ENCODE peak calls at places on chromosomes 11 and 22, in four cellular contexts. O is HCT116, B is PC-3, L is GM23338. V is an unnamed sample.

GRCh38 chr22:32389685-32390084 is 22.4 kb downstream of the RTCB start:
- DNase-seq in B (no peak), L (peak), O (no peak), V (peak)

GRCh38 chr11:79044211-79044610 is 396.6 kb downstream of the TENM4 start:
- DNase-seq in L (no peak), O (no peak), B (no peak), V (no peak)

GRCh38 chr11:86118201-86118600 is 49.3 kb upstream of the PICALM start:
- DNase-seq in O (no peak), L (no peak), B (no peak), V (no peak)

GRCh38 chr11:85423794-85424193 is 203.3 kb downstream of the DLG2 start:
- DNase-seq in B (no peak), L (no peak), O (no peak), V (no peak)

GRCh38 chr22:38230108-38230825 is 28.5 kb downstream of the MAFF start:
- DNase-seq in O (no peak), L (peak), B (peak), V (no peak)

GRCh38 chr11:43758942-43759341 is 78.4 kb downstream of the HSD17B12 start:
- DNase-seq in B (no peak), L (no peak), O (no peak), V (no peak)

GRCh38 chr22:38267086-38267485 is 5.7 kb downstream of the TMEM184B start:
- DNase-seq in L (no peak), O (no peak), B (no peak), V (peak)

GRCh38 chr22:23742505-23743264 is 8.2 kb downstream of the ZNF70 start:
- DNase-seq in O (no peak), B (no peak), L (no peak), V (no peak)

GRCh38 chr22:37460684-37461083 is 25.5 kb downstream of the MFNG start:
- DNase-seq in O (no peak), B (no peak), L (no peak), V (no peak)

GRCh38 chr11:19905280-19905853 is 192.7 kb downstream of the NAV2 start:
- DNase-seq in B (peak), L (peak), O (peak), V (peak)

GRCh38 chr11:9664276-9665171 is 647 bp downstream of the SWAP70 start:
- DNase-seq in L (peak), B (peak), O (no peak), V (peak)

GRCh38 chr22:20533879-20534265 is 26.5 kb downstream of the MED15 start:
- DNase-seq in B (no peak), L (no peak), O (no peak), V (no peak)

GRCh38 chr11:114164546-114164945 is 105.0 kb downstream of the ZBTB16 start:
- DNase-seq in B (no peak), O (no peak), L (no peak), V (no peak)

GRCh38 chr11:48004456-48004855 is 24.1 kb downstream of the PTPRJ start:
- DNase-seq in O (no peak), B (no peak), L (no peak), V (no peak)

GRCh38 chr11:32478277-32478731 is 43.0 kb upstream of the WT1 start:
- DNase-seq in O (no peak), L (no peak), B (no peak), V (no peak)

GRCh38 chr11:70508231-70508480 is 109.8 kb downstream of the CTTN start:
- DNase-seq in O (no peak), B (no peak), L (no peak), V (no peak)

GRCh38 chr11:47514825-47515647 is 37.9 kb downstream of the CELF1 start:
- DNase-seq in B (peak), L (peak), O (no peak), V (peak)

GRCh38 chr22:38569181-38569971 is 607 bp downstream of the DMC1 start:
- DNase-seq in B (no peak), O (no peak), L (peak), V (no peak)

GRCh38 chr11:120573756-120574354 is 62.3 kb downstream of the GRIK4 start:
- DNase-seq in L (no peak), B (no peak), O (no peak), V (no peak)

GRCh38 chr22:39405346-39406085 is 5.9 kb downstream of the TAB1 start:
- DNase-seq in O (no peak), L (no peak), B (no peak), V (peak)

GRCh38 chr22:26038365-26038764 is 130.9 kb upstream of the SEZ6L start:
- DNase-seq in B (no peak), O (no peak), L (peak), V (no peak)

GRCh38 chr11:100930185-100930778 is 199.3 kb downstream of the PGR start:
- DNase-seq in O (peak), B (peak), L (peak), V (peak)

GRCh38 chr11:74681686-74682651 is 49.3 kb downstream of the CHRDL2 start:
- DNase-seq in B (peak), O (no peak), L (no peak), V (no peak)

GRCh38 chr22:36331912-36332622 is 55.7 kb downstream of the MYH9 start:
- DNase-seq in O (no peak), L (no peak), B (peak), V (peak)

GRCh38 chr11:56906683-56907148 is 82.0 kb upstream of the OR5AK2 start:
- DNase-seq in L (no peak), O (no peak), B (peak), V (no peak)

GRCh38 chr22:36048911-36049677 is 20.5 kb upstream of the RBFOX2 start:
- DNase-seq in B (peak), O (no peak), L (no peak), V (no peak)

GRCh38 chr22:45997775-45998637 is 21.0 kb upstream of the WNT7B start:
- DNase-seq in B (peak), L (no peak), O (no peak), V (no peak)
- H2AFZ ChIP-seq in B (peak), L (no peak), O (no peak), V (no peak)

GRCh38 chr11:1854132-1854948 is 1.5 kb downstream of the LSP1 start:
- DNase-seq in L (no peak), B (no peak), O (no peak), V (no peak)
- H3K4me3 ChIP-seq in L (no peak), B (no peak), O (no peak), V (no peak)

DNA sequence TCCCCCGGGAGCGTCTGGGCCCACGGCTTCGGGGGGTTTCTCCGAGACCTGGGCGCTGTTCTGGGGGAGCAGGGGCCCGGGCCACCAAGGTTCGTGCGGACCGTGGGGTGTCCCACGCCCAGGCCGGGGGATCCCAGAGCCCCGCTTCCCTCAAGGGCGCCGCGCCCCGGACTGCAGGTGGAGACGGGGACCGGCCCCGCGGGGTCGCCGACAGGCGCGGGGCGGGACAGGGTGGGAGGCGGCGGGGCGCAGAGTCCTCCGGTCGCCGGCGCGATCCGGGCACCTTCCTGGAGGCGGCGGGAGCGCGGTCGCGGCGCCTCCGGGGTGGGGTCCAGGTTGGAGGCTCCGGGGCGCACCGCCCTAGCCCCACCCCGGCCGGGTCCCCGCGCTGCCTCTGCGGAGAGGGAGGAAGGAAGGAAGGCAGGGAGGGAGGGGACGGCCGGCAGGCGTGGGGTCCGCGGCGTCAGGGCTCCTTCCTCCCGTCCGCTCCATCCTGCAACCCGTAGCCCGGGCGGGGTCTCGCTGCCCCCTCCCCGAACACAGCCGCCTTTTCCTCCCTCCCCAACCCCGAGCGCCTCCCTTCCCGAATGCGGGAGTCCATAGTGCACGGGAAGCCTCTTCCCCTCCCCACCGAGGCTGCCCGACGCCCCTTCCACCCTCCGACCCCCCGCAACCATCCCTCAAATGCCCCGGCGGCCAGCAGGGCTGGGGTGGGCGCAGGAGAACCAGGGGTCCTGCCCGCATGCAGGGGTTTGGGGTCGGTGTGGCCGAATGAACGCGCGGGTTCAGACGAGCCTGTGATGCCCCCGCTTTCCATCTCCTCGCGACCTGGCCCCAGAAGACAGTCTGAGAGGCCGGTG is 4.3 kb upstream of the ZBED4 start:
- DNase-seq in L (no peak), O (no peak), B (no peak), V (no peak)
- H2AFZ ChIP-seq in L (no peak), O (no peak), B (no peak), V (no peak)

GRCh38 chr11:62566247-62566646 is 7.4 kb downstream of the EEF1G start:
- DNase-seq in B (no peak), O (no peak), L (no peak), V (no peak)

GRCh38 chr11:62560566-62561103 is 13.1 kb downstream of the EEF1G start:
- DNase-seq in O (peak), L (peak), B (peak), V (peak)

GRCh38 chr11:62569611-62570010 is 4.1 kb downstream of the EEF1G start:
- DNase-seq in L (no peak), B (no peak), O (no peak), V (no peak)

GRCh38 chr11:62567018-62567633 is 6.6 kb downstream of the EEF1G start:
- DNase-seq in B (no peak), L (no peak), O (no peak), V (no peak)

GRCh38 chr11:62565100-62565802 is 8.4 kb downstream of the EEF1G start:
- DNase-seq in B (no peak), L (no peak), O (no peak), V (no peak)
- H3K4me3 ChIP-seq in B (no peak), L (no peak), O (no peak), V (no peak)

GRCh38 chr22:30062934-30063333 is 17.3 kb upstream of the HORMAD2 start:
- DNase-seq in L (no peak), O (no peak), B (no peak), V (no peak)

GRCh38 chr22:30062256-30062655 is 18.0 kb upstream of the HORMAD2 start:
- DNase-seq in L (no peak), B (no peak), O (no peak), V (no peak)

DNA sequence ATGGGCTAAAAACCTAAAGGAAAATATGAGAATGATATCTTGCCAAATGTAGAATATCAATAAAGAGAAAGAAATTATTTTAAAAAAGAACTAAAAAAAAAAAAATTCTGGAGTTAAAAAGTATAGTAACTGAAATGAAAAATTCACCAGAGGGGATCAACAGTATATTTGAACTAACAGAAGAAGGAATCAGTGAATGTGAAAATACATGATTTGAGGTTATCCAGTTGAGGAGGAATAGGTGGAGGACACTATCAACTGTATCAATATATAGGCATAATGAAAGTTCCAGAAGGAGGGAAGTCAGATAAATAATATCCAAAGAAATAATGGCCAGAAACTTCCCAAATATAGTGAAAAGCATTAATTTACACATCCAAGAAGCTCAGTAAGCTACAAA is 16.1 kb upstream of the HORMAD2 start:
- DNase-seq in L (no peak), B (no peak), O (no peak), V (no peak)
- H2AFZ ChIP-seq in L (no peak), B (no peak), O (no peak), V (no peak)

V was measured in fibroblast of lung.